ENCODE peak calls at places on chromosome 2, in nine cellular contexts. One of them, this sample, is unnamed.

GRCh38 chr2:230627806-230628724 is 84.6 kb upstream of the CAB39 start:
- DNase-seq in cardiac fibroblast: peak
- DNase-seq in H1: no peak
- DNase-seq in K562: no peak
- DNase-seq in IMR-90: peak
- DNase-seq in endodermal cell: no peak
- DNase-seq in CD8-positive, alpha-beta T cell: no peak
- DNase-seq in tibial artery: no peak
- DNase-seq in fibroblast of lung: peak
- DNase-seq in this sample: peak

GRCh38 chr2:134234535-134234934 is 19.3 kb upstream of the MGAT5 start:
- DNase-seq in cardiac fibroblast: no peak
- DNase-seq in H1: no peak
- DNase-seq in K562: no peak
- DNase-seq in IMR-90: no peak
- DNase-seq in endodermal cell: no peak
- DNase-seq in CD8-positive, alpha-beta T cell: no peak
- DNase-seq in tibial artery: no peak
- DNase-seq in fibroblast of lung: no peak
- DNase-seq in this sample: no peak

GRCh38 chr2:159249955-159250723 is 36.4 kb downstream of the WDSUB1 start:
- DNase-seq in cardiac fibroblast: peak
- DNase-seq in H1: no peak
- DNase-seq in K562: no peak
- DNase-seq in IMR-90: peak
- DNase-seq in endodermal cell: no peak
- DNase-seq in CD8-positive, alpha-beta T cell: no peak
- DNase-seq in tibial artery: peak
- DNase-seq in fibroblast of lung: peak
- DNase-seq in this sample: peak

GRCh38 chr2:105893011-105893995 is 148.6 kb downstream of the NCK2 start:
- DNase-seq in cardiac fibroblast: no peak
- DNase-seq in H1: no peak
- DNase-seq in K562: no peak
- DNase-seq in IMR-90: no peak
- DNase-seq in endodermal cell: no peak
- DNase-seq in CD8-positive, alpha-beta T cell: no peak
- DNase-seq in tibial artery: no peak
- DNase-seq in fibroblast of lung: no peak
- DNase-seq in this sample: no peak

GRCh38 chr2:201879986-201880385 is 73.6 kb downstream of the CDK15 start:
- DNase-seq in cardiac fibroblast: no peak
- DNase-seq in H1: no peak
- DNase-seq in K562: no peak
- DNase-seq in IMR-90: peak
- DNase-seq in endodermal cell: no peak
- DNase-seq in CD8-positive, alpha-beta T cell: no peak
- DNase-seq in tibial artery: no peak
- DNase-seq in fibroblast of lung: no peak
- DNase-seq in this sample: no peak

GRCh38 chr2:13193075-13193474 is 476.3 kb downstream of the TRIB2 start:
- DNase-seq in cardiac fibroblast: peak
- DNase-seq in H1: no peak
- DNase-seq in K562: no peak
- DNase-seq in IMR-90: peak
- DNase-seq in endodermal cell: no peak
- DNase-seq in CD8-positive, alpha-beta T cell: no peak
- DNase-seq in tibial artery: no peak
- DNase-seq in fibroblast of lung: peak
- DNase-seq in this sample: peak

GRCh38 chr2:152335851-152336102 is 803 bp downstream of the FMNL2 start:
- DNase-seq in cardiac fibroblast: no peak
- DNase-seq in H1: no peak
- DNase-seq in K562: no peak
- DNase-seq in IMR-90: no peak
- DNase-seq in endodermal cell: no peak
- DNase-seq in CD8-positive, alpha-beta T cell: no peak
- DNase-seq in tibial artery: peak
- DNase-seq in fibroblast of lung: no peak
- DNase-seq in this sample: no peak

GRCh38 chr2:240957656-240958365 is 40.6 kb upstream of the SNED1 start:
- DNase-seq in cardiac fibroblast: no peak
- DNase-seq in H1: no peak
- DNase-seq in K562: no peak
- DNase-seq in IMR-90: no peak
- DNase-seq in endodermal cell: peak
- DNase-seq in CD8-positive, alpha-beta T cell: no peak
- DNase-seq in tibial artery: peak
- DNase-seq in fibroblast of lung: peak
- DNase-seq in this sample: no peak

GRCh38 chr2:215681799-215682594 is 246.1 kb upstream of the FN1 start:
- DNase-seq in cardiac fibroblast: no peak
- DNase-seq in H1: no peak
- DNase-seq in K562: no peak
- DNase-seq in IMR-90: no peak
- DNase-seq in endodermal cell: no peak
- DNase-seq in CD8-positive, alpha-beta T cell: no peak
- DNase-seq in tibial artery: no peak
- DNase-seq in fibroblast of lung: no peak
- DNase-seq in this sample: no peak

GRCh38 chr2:231764124-231764523 is 17.0 kb downstream of the PDE6D start:
- DNase-seq in cardiac fibroblast: no peak
- DNase-seq in H1: no peak
- DNase-seq in K562: no peak
- DNase-seq in IMR-90: no peak
- DNase-seq in endodermal cell: no peak
- DNase-seq in CD8-positive, alpha-beta T cell: no peak
- DNase-seq in tibial artery: no peak
- DNase-seq in fibroblast of lung: no peak
- DNase-seq in this sample: no peak

GRCh38 chr2:105294844-105295481 is 34.6 kb downstream of the TGFBRAP1 start:
- DNase-seq in cardiac fibroblast: peak
- DNase-seq in H1: peak
- DNase-seq in K562: peak
- DNase-seq in IMR-90: peak
- DNase-seq in endodermal cell: peak
- DNase-seq in CD8-positive, alpha-beta T cell: no peak
- DNase-seq in tibial artery: no peak
- DNase-seq in fibroblast of lung: peak
- DNase-seq in this sample: peak

GRCh38 chr2:212154392-212154791 is 384.2 kb downstream of the ERBB4 start:
- DNase-seq in cardiac fibroblast: no peak
- DNase-seq in H1: no peak
- DNase-seq in K562: no peak
- DNase-seq in IMR-90: no peak
- DNase-seq in endodermal cell: no peak
- DNase-seq in CD8-positive, alpha-beta T cell: no peak
- DNase-seq in tibial artery: no peak
- DNase-seq in fibroblast of lung: no peak
- DNase-seq in this sample: no peak

GRCh38 chr2:152385718-152386117 is 50.7 kb downstream of the FMNL2 start:
- DNase-seq in cardiac fibroblast: no peak
- DNase-seq in H1: no peak
- DNase-seq in K562: no peak
- DNase-seq in IMR-90: no peak
- DNase-seq in endodermal cell: no peak
- DNase-seq in CD8-positive, alpha-beta T cell: no peak
- DNase-seq in tibial artery: no peak
- DNase-seq in fibroblast of lung: no peak
- DNase-seq in this sample: no peak

GRCh38 chr2:110732422-110733413 is at the start of gene ACOXL:
- DNase-seq in cardiac fibroblast: no peak
- DNase-seq in H1: peak
- DNase-seq in K562: peak
- DNase-seq in IMR-90: no peak
- DNase-seq in endodermal cell: peak
- DNase-seq in CD8-positive, alpha-beta T cell: no peak
- DNase-seq in tibial artery: no peak
- DNase-seq in fibroblast of lung: no peak
- DNase-seq in this sample: no peak

GRCh38 chr2:224278531-224278930 is 123.4 kb downstream of the FAM124B start:
- DNase-seq in cardiac fibroblast: peak
- DNase-seq in H1: no peak
- DNase-seq in K562: no peak
- DNase-seq in IMR-90: peak
- DNase-seq in endodermal cell: no peak
- DNase-seq in CD8-positive, alpha-beta T cell: no peak
- DNase-seq in tibial artery: no peak
- DNase-seq in fibroblast of lung: peak
- DNase-seq in this sample: peak

GRCh38 chr2:67565761-67566160 is 168.6 kb downstream of the ETAA1 start:
- DNase-seq in cardiac fibroblast: peak
- DNase-seq in H1: no peak
- DNase-seq in K562: no peak
- DNase-seq in IMR-90: peak
- DNase-seq in endodermal cell: no peak
- DNase-seq in CD8-positive, alpha-beta T cell: no peak
- DNase-seq in tibial artery: no peak
- DNase-seq in fibroblast of lung: peak
- DNase-seq in this sample: peak

GRCh38 chr2:96264656-96265348 is 995 bp downstream of the TMEM127 start:
- DNase-seq in cardiac fibroblast: peak
- DNase-seq in H1: no peak
- DNase-seq in K562: no peak
- DNase-seq in IMR-90: peak
- DNase-seq in endodermal cell: peak
- DNase-seq in CD8-positive, alpha-beta T cell: no peak
- DNase-seq in tibial artery: no peak
- DNase-seq in fibroblast of lung: peak
- DNase-seq in this sample: peak

GRCh38 chr2:96265840-96266569 is at the start of the genes CIAO1 and TMEM127:
- DNase-seq in cardiac fibroblast: peak
- DNase-seq in H1: peak
- DNase-seq in K562: peak
- DNase-seq in IMR-90: peak
- DNase-seq in endodermal cell: peak
- DNase-seq in CD8-positive, alpha-beta T cell: peak
- DNase-seq in tibial artery: peak
- DNase-seq in fibroblast of lung: peak
- DNase-seq in this sample: peak

GRCh38 chr2:96264086-96264485 is 1.7 kb downstream of the TMEM127 start:
- DNase-seq in cardiac fibroblast: no peak
- DNase-seq in H1: no peak
- DNase-seq in K562: no peak
- DNase-seq in IMR-90: peak
- DNase-seq in endodermal cell: no peak
- DNase-seq in CD8-positive, alpha-beta T cell: no peak
- DNase-seq in tibial artery: no peak
- DNase-seq in fibroblast of lung: no peak
- DNase-seq in this sample: no peak

GRCh38 chr2:96265349-96265839 is 403 bp downstream of the TMEM127 start:
- DNase-seq in cardiac fibroblast: no peak
- DNase-seq in H1: peak
- DNase-seq in K562: peak
- DNase-seq in IMR-90: no peak
- DNase-seq in endodermal cell: peak
- DNase-seq in CD8-positive, alpha-beta T cell: no peak
- DNase-seq in tibial artery: peak
- DNase-seq in fibroblast of lung: no peak
- DNase-seq in this sample: no peak

GRCh38 chr2:96267159-96267971 is 1.3 kb downstream of the CIAO1 start:
- DNase-seq in cardiac fibroblast: peak
- DNase-seq in H1: peak
- DNase-seq in K562: peak
- DNase-seq in IMR-90: peak
- DNase-seq in endodermal cell: peak
- DNase-seq in CD8-positive, alpha-beta T cell: peak
- DNase-seq in tibial artery: no peak
- DNase-seq in fibroblast of lung: peak
- DNase-seq in this sample: peak
- H3K4me3 ChIP-seq in cardiac fibroblast: peak
- H3K4me3 ChIP-seq in H1: peak
- H3K4me3 ChIP-seq in K562: peak
- H3K4me3 ChIP-seq in IMR-90: no peak
- H3K4me3 ChIP-seq in endodermal cell: peak
- H3K4me3 ChIP-seq in CD8-positive, alpha-beta T cell: no peak
- H3K4me3 ChIP-seq in tibial artery: peak
- H3K4me3 ChIP-seq in fibroblast of lung: peak
- H3K4me3 ChIP-seq in this sample: peak

DNA sequence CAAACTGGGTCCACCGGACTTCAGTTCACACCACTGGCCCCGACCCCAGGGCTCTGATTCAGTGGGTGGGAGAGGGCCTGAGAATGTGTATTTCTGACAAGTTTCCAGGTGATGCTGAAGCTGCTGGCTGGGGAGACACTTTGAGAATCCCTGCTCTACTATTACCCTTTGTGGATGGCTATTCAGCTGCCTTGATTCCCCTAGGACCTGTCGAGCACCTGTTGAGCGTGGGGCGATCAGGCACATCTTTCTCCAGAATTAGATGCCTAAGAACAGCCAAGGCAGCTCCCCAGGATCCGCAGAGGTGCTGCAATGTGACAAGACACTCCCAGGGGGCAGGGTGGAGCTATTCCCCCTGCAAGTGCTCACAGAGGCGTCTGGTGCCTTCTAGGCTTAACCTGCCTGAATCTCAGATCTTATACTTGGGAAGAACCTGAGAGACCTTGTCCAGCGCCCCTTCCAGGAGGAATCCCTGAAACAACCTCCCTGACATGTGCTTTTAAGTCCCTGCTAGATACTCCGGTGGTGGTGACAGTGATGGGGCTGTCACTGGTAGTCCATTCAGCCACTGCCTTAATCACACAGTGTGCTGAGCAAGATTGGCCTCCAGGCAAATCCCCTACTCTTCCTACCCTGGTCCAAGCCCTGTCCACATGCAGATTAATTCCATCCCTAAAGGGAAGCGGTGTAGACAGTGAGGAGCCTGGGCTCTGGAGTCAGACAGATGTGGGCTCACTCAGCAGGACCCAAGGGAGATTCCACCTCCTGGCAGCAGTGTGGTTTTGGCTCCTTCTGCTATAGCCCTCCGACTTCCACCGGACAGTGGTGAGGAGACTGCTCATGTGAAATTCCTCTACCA is 43.4 kb upstream of the OTOF start:
- DNase-seq in cardiac fibroblast: peak
- DNase-seq in H1: peak
- DNase-seq in K562: peak
- DNase-seq in IMR-90: no peak
- DNase-seq in endodermal cell: peak
- DNase-seq in CD8-positive, alpha-beta T cell: no peak
- DNase-seq in tibial artery: no peak
- DNase-seq in fibroblast of lung: no peak
- DNase-seq in this sample: no peak
- TF ChIP-seq CTCF in cardiac fibroblast: peak
- TF ChIP-seq CTCF in H1: peak
- TF ChIP-seq CTCF in K562: peak
- TF ChIP-seq CTCF in IMR-90: peak
- TF ChIP-seq CTCF in endodermal cell: peak
- TF ChIP-seq CTCF in CD8-positive, alpha-beta T cell: no peak
- TF ChIP-seq CTCF in tibial artery: no peak
- TF ChIP-seq CTCF in fibroblast of lung: no peak
- TF ChIP-seq CTCF in this sample: peak

GRCh38 chr2:44942304-44943030 is 965 bp downstream of the SIX3 start:
- DNase-seq in cardiac fibroblast: no peak
- DNase-seq in H1: peak
- DNase-seq in K562: no peak
- DNase-seq in IMR-90: no peak
- DNase-seq in endodermal cell: peak
- DNase-seq in CD8-positive, alpha-beta T cell: no peak
- DNase-seq in tibial artery: no peak
- DNase-seq in fibroblast of lung: no peak
- DNase-seq in this sample: no peak
- H3K4me3 ChIP-seq in cardiac fibroblast: no peak
- H3K4me3 ChIP-seq in H1: peak
- H3K4me3 ChIP-seq in K562: no peak
- H3K4me3 ChIP-seq in IMR-90: no peak
- H3K4me3 ChIP-seq in endodermal cell: peak
- H3K4me3 ChIP-seq in CD8-positive, alpha-beta T cell: no peak
- H3K4me3 ChIP-seq in tibial artery: peak
- H3K4me3 ChIP-seq in fibroblast of lung: no peak
- H3K4me3 ChIP-seq in this sample: no peak

GRCh38 chr2:125471963-125472362 is 1184.0 kb upstream of the GYPC start:
- DNase-seq in cardiac fibroblast: peak
- DNase-seq in H1: peak
- DNase-seq in K562: no peak
- DNase-seq in IMR-90: peak
- DNase-seq in endodermal cell: peak
- DNase-seq in CD8-positive, alpha-beta T cell: no peak
- DNase-seq in tibial artery: no peak
- DNase-seq in fibroblast of lung: peak
- DNase-seq in this sample: no peak
- TF ChIP-seq CTCF in cardiac fibroblast: peak
- TF ChIP-seq CTCF in H1: peak
- TF ChIP-seq CTCF in K562: no peak
- TF ChIP-seq CTCF in IMR-90: peak
- TF ChIP-seq CTCF in endodermal cell: peak
- TF ChIP-seq CTCF in CD8-positive, alpha-beta T cell: no peak
- TF ChIP-seq CTCF in tibial artery: no peak
- TF ChIP-seq CTCF in fibroblast of lung: peak
- TF ChIP-seq CTCF in this sample: peak